ENCODE peak calls at places on chromosomes 6 and 20, in four cellular contexts. G is HepG2, V is K562, M is HCT116. C is an unnamed sample.
A peak's percentile ranks its signal among the peaks of the same experiment; 100 is the strongest.

GRCh38 chr6:41460742-41461336 is 85.3 kb upstream of the FOXP4 start:
- DNase-seq in G (no peak), V (peak; percentile 66), M (peak; percentile 22), C (no peak)

GRCh38 chr20:10927936-10928860 is 254.4 kb upstream of the JAG1 start:
- DNase-seq in V (no peak), G (no peak), M (no peak), C (no peak)

GRCh38 chr6:116034327-116034726 is 26.4 kb downstream of the FRK start:
- DNase-seq in G (no peak), V (no peak), M (no peak), C (no peak)

GRCh38 chr6:3510178-3510577 is 53.3 kb upstream of the SLC22A23 start:
- DNase-seq in M (no peak), V (no peak), G (no peak), C (no peak)

GRCh38 chr6:16205377-16206144 is 32.8 kb upstream of the GMPR start:
- DNase-seq in G (no peak), V (no peak), M (no peak), C (no peak)

GRCh38 chr6:113888493-113888892 is 31.3 kb downstream of the MARCKS start:
- DNase-seq in G (no peak), V (no peak), M (no peak), C (no peak)

GRCh38 chr6:149107520-149107919 is 210.0 kb upstream of the TAB2 start:
- DNase-seq in G (no peak), V (no peak), M (no peak), C (no peak)

GRCh38 chr6:9126845-9127560 is 691.7 kb upstream of the SLC35B3 start:
- DNase-seq in V (no peak), M (peak; percentile 36), G (no peak), C (peak; percentile 59)

GRCh38 chr6:124882580-124883393 is 79.5 kb upstream of the RNF217 start:
- DNase-seq in G (no peak), V (no peak), M (no peak), C (no peak)

GRCh38 chr6:42761287-42762067 is 15.6 kb upstream of the TBCC start:
- DNase-seq in M (no peak), V (no peak), G (no peak), C (no peak)

GRCh38 chr6:83044211-83044768 is 21.4 kb downstream of the UBE3D start:
- DNase-seq in M (no peak), G (no peak), V (no peak), C (no peak)

GRCh38 chr6:42436825-42437224 is 14.9 kb downstream of the TRERF1 start:
- DNase-seq in M (no peak), G (no peak), V (no peak), C (no peak)

GRCh38 chr6:157198425-157199279 is 124.7 kb downstream of the TMEM242 start:
- DNase-seq in G (no peak), V (no peak), M (no peak), C (no peak)

GRCh38 chr6:13300649-13301590 is 27.4 kb downstream of the TBC1D7 start:
- DNase-seq in M (no peak), G (peak; percentile 34), V (no peak), C (no peak)

GRCh38 chr6:48240287-48240686 is 129.3 kb upstream of the PTCHD4 start:
- DNase-seq in M (no peak), G (no peak), V (no peak), C (no peak)

GRCh38 chr6:28399370-28400121 is at the start of gene ZSCAN12:
- DNase-seq in G (peak; percentile 86), M (no peak), V (peak; percentile 91), C (no peak)

GRCh38 chr6:152748843-152749242 is 1.8 kb upstream of the VIP start:
- DNase-seq in M (no peak), V (no peak), G (no peak), C (peak; percentile 28)

GRCh38 chr6:75751443-75751842 is 2.4 kb downstream of the MYO6 start:
- DNase-seq in G (no peak), M (no peak), V (no peak), C (no peak)

GRCh38 chr6:149483302-149483701 is 1.5 kb downstream of the ZC3H12D start:
- DNase-seq in M (no peak), V (no peak), G (no peak), C (no peak)

GRCh38 chr20:50192364-50193168 is 1.9 kb downstream of the CEBPB start:
- DNase-seq in V (peak; percentile 58), G (peak; percentile 92), M (peak; percentile 65), C (no peak)

GRCh38 chr6:148915889-148916288 is 169.1 kb downstream of the UST start:
- DNase-seq in M (no peak), G (no peak), V (no peak), C (no peak)

GRCh38 chr6:53300656-53301551 is 47.8 kb downstream of the ELOVL5 start:
- DNase-seq in M (no peak), V (no peak), G (peak; percentile 15), C (no peak)

GRCh38 chr6:129235167-129236072 is 352.5 kb downstream of the LAMA2 start:
- DNase-seq in G (no peak), V (no peak), M (no peak), C (no peak)

GRCh38 chr6:52407467-52407866 is 12.7 kb upstream of the EFHC1 start:
- DNase-seq in G (peak; percentile 68), M (no peak), V (peak; percentile 31), C (no peak)

GRCh38 chr20:62947532-62948300 is 4.8 kb upstream of the SLC17A9 start:
- DNase-seq in M (no peak), G (no peak), V (no peak), C (no peak)

GRCh38 chr6:5051394-5051793 is 33.7 kb upstream of the PPP1R3G start:
- DNase-seq in G (no peak), M (no peak), V (no peak), C (no peak)

GRCh38 chr20:54555150-54555549 is 79.8 kb downstream of the DOK5 start:
- DNase-seq in G (no peak), M (no peak), V (no peak), C (no peak)

GRCh38 chr20:51624157-51624731 is 81.7 kb upstream of the NFATC2 start:
- DNase-seq in M (peak; percentile 61), V (peak; percentile 80), G (peak; percentile 59), C (no peak)

GRCh38 chr6:21946298-21946783 is 350.5 kb downstream of the PRL start:
- DNase-seq in V (no peak), G (no peak), M (no peak), C (no peak)
- TF ChIP-seq TCF7L2 in V (no peak), G (no peak), M (no peak), C (no peak)

DNA sequence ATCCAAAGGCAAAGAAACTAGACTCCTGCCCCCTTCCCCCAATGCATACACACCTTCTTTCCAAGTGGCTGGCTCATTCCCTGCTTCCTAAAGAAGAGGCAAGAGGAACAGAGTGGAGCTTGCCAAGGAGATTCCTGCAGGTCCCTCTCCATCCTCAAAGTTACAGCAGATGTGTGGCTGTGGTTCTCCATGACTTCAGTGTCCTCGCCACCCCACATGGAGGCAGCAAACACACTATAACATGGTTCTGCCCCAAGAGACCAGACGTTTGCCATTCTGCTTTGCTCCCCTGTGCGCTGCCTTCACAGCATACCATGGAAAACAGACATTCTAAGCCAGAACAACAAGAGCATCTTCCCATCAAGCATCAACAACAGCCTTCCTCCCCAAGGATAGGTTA is 84.4 kb downstream of the BACH2 start:
- DNase-seq in G (no peak), M (no peak), V (no peak), C (no peak)
- TF ChIP-seq TCF7L2 in G (no peak), M (no peak), V (no peak), C (no peak)

GRCh38 chr6:32854376-32855178 is 585 bp downstream of the PSMB9 start:
- DNase-seq in M (no peak), V (no peak), G (no peak), C (no peak)
- TF ChIP-seq TCF7L2 in M (no peak), V (no peak), G (no peak), C (no peak)

GRCh38 chr6:69917834-69918233 is 51.5 kb downstream of the COL19A1 start:
- DNase-seq in V (no peak), M (peak; percentile 45), G (no peak), C (no peak)
- TF ChIP-seq TCF7L2 in V (no peak), M (no peak), G (no peak), C (no peak)

GRCh38 chr6:159324599-159324998 is 155.4 kb downstream of the FNDC1 start:
- DNase-seq in M (no peak), V (no peak), G (no peak), C (no peak)

GRCh38 chr6:159328052-159328451 is 158.9 kb downstream of the FNDC1 start:
- DNase-seq in V (no peak), M (no peak), G (no peak), C (no peak)
- TF ChIP-seq TCF7L2 in V (no peak), M (no peak), G (no peak), C (no peak)

DNA sequence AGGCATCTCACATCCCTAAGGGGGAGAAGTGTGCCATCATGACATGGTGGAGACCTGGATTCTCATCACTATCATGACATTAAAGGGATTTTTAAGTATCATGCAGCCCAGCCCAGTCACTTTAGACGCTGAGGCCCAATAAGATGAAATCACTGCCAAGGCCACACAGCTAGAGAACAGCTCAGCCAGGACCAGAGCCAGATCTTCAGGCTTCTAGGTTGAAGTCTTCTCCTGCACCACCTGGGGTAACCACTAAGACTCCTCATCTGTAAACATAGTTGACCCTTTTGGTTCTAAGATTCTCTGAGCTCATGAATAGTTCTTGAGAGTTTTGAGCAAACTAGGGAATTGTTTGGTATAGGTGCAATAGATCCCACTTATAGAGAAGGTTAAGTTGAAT is 125.1 kb downstream of the TCP11 start:
- DNase-seq in G (no peak), M (no peak), V (no peak), C (no peak)
- TF ChIP-seq TCF7L2 in G (no peak), M (no peak), V (no peak), C (no peak)

GRCh38 chr20:14234666-14235295 is 102.6 kb downstream of the FLRT3 start:
- DNase-seq in G (no peak), V (no peak), M (no peak), C (no peak)

GRCh38 chr20:14232650-14233049 is 104.8 kb downstream of the FLRT3 start:
- DNase-seq in V (no peak), M (no peak), G (no peak), C (no peak)

GRCh38 chr20:14235355-14235754 is 102.1 kb downstream of the FLRT3 start:
- DNase-seq in G (no peak), V (no peak), M (no peak), C (no peak)
- TF ChIP-seq TCF7L2 in G (no peak), V (no peak), M (no peak), C (no peak)

C was measured in Panc1.